ENCODE peak calls at places on chromosomes 16 and 17, in seven cellular contexts. One of them, this sample, is unnamed.

GRCh38 chr17:29347831-29348281 is 42.3 kb upstream of the TAOK1 start:
- DNase-seq in pancreas: no peak
- DNase-seq in fibroblast of pulmonary artery: peak
- DNase-seq in Peyer's patch: no peak
- DNase-seq in tibial artery: no peak
- DNase-seq in BE2C: no peak
- DNase-seq in B cell: no peak
- DNase-seq in this sample: no peak

GRCh38 chr17:8466466-8466865 is 30.8 kb downstream of the NDEL1 start:
- DNase-seq in pancreas: no peak
- DNase-seq in fibroblast of pulmonary artery: peak
- DNase-seq in Peyer's patch: no peak
- DNase-seq in tibial artery: no peak
- DNase-seq in BE2C: no peak
- DNase-seq in B cell: no peak
- DNase-seq in this sample: no peak

GRCh38 chr17:2064980-2065785 is 10.3 kb downstream of the HIC1 start:
- DNase-seq in pancreas: no peak
- DNase-seq in fibroblast of pulmonary artery: peak
- DNase-seq in Peyer's patch: no peak
- DNase-seq in tibial artery: peak
- DNase-seq in BE2C: peak
- DNase-seq in B cell: no peak
- DNase-seq in this sample: peak

GRCh38 chr17:77449908-77450741 is 309.4 kb downstream of the SEC14L1 start:
- DNase-seq in pancreas: peak
- DNase-seq in fibroblast of pulmonary artery: peak
- DNase-seq in Peyer's patch: peak
- DNase-seq in tibial artery: peak
- DNase-seq in BE2C: peak
- DNase-seq in B cell: no peak
- DNase-seq in this sample: peak

GRCh38 chr16:30065943-30066881 is 652 bp downstream of the ALDOA start:
- DNase-seq in pancreas: peak
- DNase-seq in fibroblast of pulmonary artery: peak
- DNase-seq in Peyer's patch: no peak
- DNase-seq in tibial artery: no peak
- DNase-seq in BE2C: peak
- DNase-seq in B cell: no peak
- DNase-seq in this sample: peak

GRCh38 chr16:66352304-66352703 is 14.2 kb upstream of the CDH5 start:
- DNase-seq in pancreas: no peak
- DNase-seq in fibroblast of pulmonary artery: no peak
- DNase-seq in Peyer's patch: no peak
- DNase-seq in tibial artery: no peak
- DNase-seq in BE2C: no peak
- DNase-seq in B cell: no peak
- DNase-seq in this sample: no peak

GRCh38 chr17:69909389-69909788 is 165.6 kb upstream of the KCNJ16 start:
- DNase-seq in pancreas: no peak
- DNase-seq in fibroblast of pulmonary artery: no peak
- DNase-seq in Peyer's patch: no peak
- DNase-seq in tibial artery: no peak
- DNase-seq in BE2C: no peak
- DNase-seq in B cell: no peak
- DNase-seq in this sample: no peak

GRCh38 chr16:53433930-53434435 is 288 bp upstream of the RBL2 start:
- DNase-seq in pancreas: no peak
- DNase-seq in fibroblast of pulmonary artery: peak
- DNase-seq in Peyer's patch: no peak
- DNase-seq in tibial artery: no peak
- DNase-seq in BE2C: no peak
- DNase-seq in B cell: no peak
- DNase-seq in this sample: peak

GRCh38 chr17:76831316-76831715 is 36.9 kb upstream of the MGAT5B start:
- DNase-seq in pancreas: no peak
- DNase-seq in fibroblast of pulmonary artery: no peak
- DNase-seq in Peyer's patch: no peak
- DNase-seq in tibial artery: no peak
- DNase-seq in BE2C: no peak
- DNase-seq in B cell: no peak
- DNase-seq in this sample: no peak

GRCh38 chr16:81165411-81166097 is 69.4 kb upstream of the GCSH start:
- DNase-seq in pancreas: no peak
- DNase-seq in fibroblast of pulmonary artery: no peak
- DNase-seq in Peyer's patch: no peak
- DNase-seq in tibial artery: no peak
- DNase-seq in BE2C: no peak
- DNase-seq in B cell: no peak
- DNase-seq in this sample: no peak
- TF ChIP-seq CTCF in pancreas: no peak
- TF ChIP-seq CTCF in fibroblast of pulmonary artery: no peak
- TF ChIP-seq CTCF in Peyer's patch: no peak
- TF ChIP-seq CTCF in tibial artery: no peak
- TF ChIP-seq CTCF in BE2C: no peak
- TF ChIP-seq CTCF in B cell: no peak
- TF ChIP-seq CTCF in this sample: no peak

DNA sequence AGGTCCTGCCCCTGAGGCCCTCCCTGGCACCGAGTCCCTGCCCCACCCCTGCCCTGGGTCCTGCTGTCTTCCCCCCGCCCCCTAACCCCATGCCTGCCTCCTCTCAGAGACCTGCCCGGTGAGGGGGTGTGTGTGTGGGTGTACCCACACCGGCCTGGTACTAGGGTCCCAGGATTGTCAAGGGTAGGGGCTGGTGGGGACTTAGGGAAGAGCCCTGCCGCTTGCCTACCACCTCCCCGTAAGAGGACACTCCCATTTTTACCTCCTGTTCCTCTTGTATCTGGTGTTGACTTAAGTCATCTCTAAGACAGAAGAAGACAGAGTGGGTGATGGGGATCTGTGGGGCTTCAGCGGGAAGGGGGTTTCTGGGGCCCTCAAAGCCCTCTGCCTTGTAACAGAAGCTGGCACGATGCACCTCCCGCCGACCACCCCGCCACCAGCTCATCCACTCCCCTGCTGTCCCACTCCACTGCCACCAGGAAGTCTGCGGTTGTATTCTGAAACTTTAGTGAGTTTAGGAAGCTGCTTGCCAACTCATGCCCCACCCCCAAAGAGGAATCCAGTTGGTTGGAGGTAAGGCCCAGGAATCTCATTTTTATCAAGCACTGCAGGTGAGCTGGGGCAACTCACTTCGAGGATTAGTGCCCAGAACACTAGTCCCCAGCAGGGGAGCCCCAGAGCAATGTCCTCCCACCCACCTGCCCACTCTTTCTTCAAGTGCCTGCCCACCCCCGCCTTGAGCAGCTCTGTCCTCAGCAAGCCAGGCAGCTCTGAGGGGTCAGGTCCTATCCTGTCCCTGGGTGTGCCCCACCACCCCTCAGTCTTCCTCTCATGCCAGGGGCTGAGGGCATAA is 5.6 kb downstream of the SPATA32 start:
- DNase-seq in pancreas: no peak
- DNase-seq in fibroblast of pulmonary artery: no peak
- DNase-seq in Peyer's patch: no peak
- DNase-seq in tibial artery: no peak
- DNase-seq in BE2C: no peak
- DNase-seq in B cell: no peak
- DNase-seq in this sample: peak
- TF ChIP-seq CTCF in pancreas: no peak
- TF ChIP-seq CTCF in fibroblast of pulmonary artery: no peak
- TF ChIP-seq CTCF in Peyer's patch: peak
- TF ChIP-seq CTCF in tibial artery: no peak
- TF ChIP-seq CTCF in BE2C: peak
- TF ChIP-seq CTCF in B cell: no peak
- TF ChIP-seq CTCF in this sample: peak

GRCh38 chr16:56643080-56643778 is 4.8 kb downstream of the MT1A start:
- DNase-seq in pancreas: peak
- DNase-seq in fibroblast of pulmonary artery: peak
- DNase-seq in Peyer's patch: peak
- DNase-seq in tibial artery: peak
- DNase-seq in BE2C: peak
- DNase-seq in B cell: peak
- DNase-seq in this sample: peak
- TF ChIP-seq CTCF in pancreas: peak
- TF ChIP-seq CTCF in fibroblast of pulmonary artery: peak
- TF ChIP-seq CTCF in Peyer's patch: peak
- TF ChIP-seq CTCF in tibial artery: peak
- TF ChIP-seq CTCF in BE2C: peak
- TF ChIP-seq CTCF in B cell: no peak
- TF ChIP-seq CTCF in this sample: peak

GRCh38 chr16:56606071-56606687 is 2.2 kb upstream of the MT2A start:
- DNase-seq in pancreas: no peak
- DNase-seq in fibroblast of pulmonary artery: peak
- DNase-seq in Peyer's patch: no peak
- DNase-seq in tibial artery: peak
- DNase-seq in BE2C: no peak
- DNase-seq in B cell: no peak
- DNase-seq in this sample: peak

GRCh38 chr16:56606688-56607618 is 1.4 kb upstream of the MT2A start:
- DNase-seq in pancreas: no peak
- DNase-seq in fibroblast of pulmonary artery: peak
- DNase-seq in Peyer's patch: peak
- DNase-seq in tibial artery: peak
- DNase-seq in BE2C: no peak
- DNase-seq in B cell: no peak
- DNase-seq in this sample: peak

GRCh38 chr16:56605475-56605874 is 2.9 kb upstream of the MT2A start:
- DNase-seq in pancreas: no peak
- DNase-seq in fibroblast of pulmonary artery: no peak
- DNase-seq in Peyer's patch: no peak
- DNase-seq in tibial artery: no peak
- DNase-seq in BE2C: no peak
- DNase-seq in B cell: no peak
- DNase-seq in this sample: no peak

GRCh38 chr16:56603589-56603988 is 4.8 kb upstream of the MT2A start:
- DNase-seq in pancreas: peak
- DNase-seq in fibroblast of pulmonary artery: peak
- DNase-seq in Peyer's patch: no peak
- DNase-seq in tibial artery: peak
- DNase-seq in BE2C: peak
- DNase-seq in B cell: no peak
- DNase-seq in this sample: no peak

GRCh38 chr16:56604966-56605365 is 3.4 kb upstream of the MT2A start:
- DNase-seq in pancreas: no peak
- DNase-seq in fibroblast of pulmonary artery: no peak
- DNase-seq in Peyer's patch: no peak
- DNase-seq in tibial artery: no peak
- DNase-seq in BE2C: no peak
- DNase-seq in B cell: no peak
- DNase-seq in this sample: no peak
- TF ChIP-seq CTCF in pancreas: no peak
- TF ChIP-seq CTCF in fibroblast of pulmonary artery: no peak
- TF ChIP-seq CTCF in Peyer's patch: no peak
- TF ChIP-seq CTCF in tibial artery: no peak
- TF ChIP-seq CTCF in BE2C: no peak
- TF ChIP-seq CTCF in B cell: no peak
- TF ChIP-seq CTCF in this sample: no peak

GRCh38 chr17:27422601-27423000 is 33.6 kb upstream of the KSR1 start:
- DNase-seq in pancreas: no peak
- DNase-seq in fibroblast of pulmonary artery: no peak
- DNase-seq in Peyer's patch: no peak
- DNase-seq in tibial artery: no peak
- DNase-seq in BE2C: no peak
- DNase-seq in B cell: no peak
- DNase-seq in this sample: no peak

GRCh38 chr17:27425991-27426390 is 30.3 kb upstream of the KSR1 start:
- DNase-seq in pancreas: no peak
- DNase-seq in fibroblast of pulmonary artery: no peak
- DNase-seq in Peyer's patch: no peak
- DNase-seq in tibial artery: no peak
- DNase-seq in BE2C: no peak
- DNase-seq in B cell: no peak
- DNase-seq in this sample: no peak

GRCh38 chr17:27424941-27425340 is 31.3 kb upstream of the KSR1 start:
- DNase-seq in pancreas: no peak
- DNase-seq in fibroblast of pulmonary artery: no peak
- DNase-seq in Peyer's patch: no peak
- DNase-seq in tibial artery: no peak
- DNase-seq in BE2C: no peak
- DNase-seq in B cell: no peak
- DNase-seq in this sample: no peak

GRCh38 chr17:27423651-27424050 is 32.6 kb upstream of the KSR1 start:
- DNase-seq in pancreas: no peak
- DNase-seq in fibroblast of pulmonary artery: no peak
- DNase-seq in Peyer's patch: no peak
- DNase-seq in tibial artery: no peak
- DNase-seq in BE2C: no peak
- DNase-seq in B cell: no peak
- DNase-seq in this sample: no peak

DNA sequence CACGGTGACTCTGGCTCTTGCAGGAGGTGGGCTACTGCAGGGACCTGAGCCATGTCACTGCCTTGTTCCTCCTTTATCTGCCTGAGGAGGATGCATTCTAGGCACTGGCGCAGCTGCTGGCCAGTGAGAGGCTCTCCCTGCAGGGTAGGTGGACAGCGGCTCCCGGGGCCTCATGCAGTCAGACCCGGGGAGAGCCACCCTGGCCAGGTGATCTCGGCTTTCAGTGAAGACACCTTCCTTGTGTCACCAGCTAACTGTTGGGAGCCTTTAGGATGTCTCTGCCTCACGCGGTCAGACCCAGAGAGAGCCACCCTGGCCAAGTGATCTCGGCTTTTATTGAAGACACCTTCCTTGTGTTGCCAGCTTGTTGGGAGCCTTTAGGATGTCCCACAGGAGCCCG is 31.7 kb upstream of the KSR1 start:
- DNase-seq in pancreas: no peak
- DNase-seq in fibroblast of pulmonary artery: no peak
- DNase-seq in Peyer's patch: no peak
- DNase-seq in tibial artery: no peak
- DNase-seq in BE2C: no peak
- DNase-seq in B cell: no peak
- DNase-seq in this sample: no peak
- TF ChIP-seq CTCF in pancreas: no peak
- TF ChIP-seq CTCF in fibroblast of pulmonary artery: no peak
- TF ChIP-seq CTCF in Peyer's patch: no peak
- TF ChIP-seq CTCF in tibial artery: no peak
- TF ChIP-seq CTCF in BE2C: no peak
- TF ChIP-seq CTCF in B cell: no peak
- TF ChIP-seq CTCF in this sample: no peak

DNA sequence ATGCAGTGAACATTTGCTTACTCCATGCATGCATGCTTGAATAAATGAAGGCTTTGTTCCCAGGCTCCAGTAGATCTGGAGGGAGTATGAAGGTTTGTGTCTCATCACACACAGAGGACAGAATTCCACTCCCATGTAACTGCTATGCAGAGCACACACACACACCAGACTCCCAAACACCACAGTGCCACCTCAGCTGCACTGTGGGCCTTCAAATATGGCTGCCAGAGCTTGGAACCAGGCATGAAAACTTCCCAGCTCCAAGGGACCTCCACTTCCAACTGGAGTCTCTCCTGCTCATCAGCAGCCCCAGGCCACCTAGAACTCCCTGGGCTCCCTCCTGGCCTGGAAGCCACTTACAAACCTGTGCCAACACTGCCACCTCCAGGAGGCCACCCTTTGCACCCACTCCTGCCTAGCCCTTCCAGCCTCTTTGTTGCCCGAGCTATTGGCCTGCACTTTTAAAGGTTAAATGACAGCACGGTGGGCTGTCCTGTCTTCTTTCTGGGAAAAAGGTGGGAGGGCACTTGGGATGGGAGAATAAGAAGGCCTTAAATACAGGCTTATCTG is 151.2 kb downstream of the ZNF423 start:
- DNase-seq in pancreas: no peak
- DNase-seq in fibroblast of pulmonary artery: no peak
- DNase-seq in Peyer's patch: no peak
- DNase-seq in tibial artery: no peak
- DNase-seq in BE2C: peak
- DNase-seq in B cell: no peak
- DNase-seq in this sample: peak
- TF ChIP-seq CTCF in pancreas: no peak
- TF ChIP-seq CTCF in fibroblast of pulmonary artery: peak
- TF ChIP-seq CTCF in Peyer's patch: no peak
- TF ChIP-seq CTCF in tibial artery: no peak
- TF ChIP-seq CTCF in BE2C: peak
- TF ChIP-seq CTCF in B cell: no peak
- TF ChIP-seq CTCF in this sample: no peak

This sample was measured in activated CD8-positive, alpha-beta T cell treated with anti-CD3 and anti-CD28 coated beads for 36 hours.